ENCODE peak calls at places on chromosomes 7 and 10, in seven cellular contexts. F is Ammon's horn; E is D341Med; J is epithelial cell of esophagus; Z is stimulated activated CD8-positive, alpha-beta memory T cell treated with anti-CD3 and anti-CD28 coated beads, Interleukin-4, amount 100 ng/mL, for 24 hours; X is spleen; K is AG10803. P is an unnamed sample.

GRCh38 chr7:102834999-102835398 is 77.8 kb upstream of the LRRC17 start:
- DNase-seq in F (no peak), J (peak; percentile 92), E (no peak), Z (no peak), K (peak; percentile 72), X (no peak), P (no peak)

GRCh38 chr10:77104459-77104980 is 533.1 kb downstream of the KCNMA1 start:
- DNase-seq in K (peak; percentile 80), X (no peak), E (no peak), Z (no peak), F (no peak), J (peak; percentile 34), P (no peak)

GRCh38 chr7:56447864-56448693 is 331.9 kb upstream of the NUPR2 start:
- DNase-seq in E (peak; percentile 17), Z (no peak), J (no peak), F (peak; percentile 2), K (no peak), X (no peak), P (no peak)

GRCh38 chr10:32995751-32996150 is 37.7 kb upstream of the ITGB1 start:
- DNase-seq in F (no peak), J (no peak), X (no peak), Z (no peak), K (no peak), E (no peak), P (no peak)

GRCh38 chr7:87395442-87396020 is 50.1 kb downstream of the CROT start:
- DNase-seq in K (no peak), X (no peak), Z (no peak), F (no peak), E (no peak), J (no peak), P (no peak)

GRCh38 chr10:28996947-28997551 is 291.8 kb upstream of the LYZL1 start:
- DNase-seq in F (no peak), X (no peak), J (no peak), K (no peak), E (no peak), Z (no peak), P (no peak)

GRCh38 chr10:43688348-43688892 is 39.7 kb upstream of the ZNF32 start:
- DNase-seq in X (peak; percentile 68), E (no peak), K (no peak), J (no peak), Z (no peak), F (no peak), P (peak; percentile 46)

GRCh38 chr10:132961-133898 is 2.0 kb upstream of the ZMYND11 start:
- DNase-seq in X (no peak), Z (no peak), F (no peak), J (peak; percentile 67), K (peak; percentile 72), E (no peak), P (no peak)

GRCh38 chr7:2142386-2142785 is 90.4 kb downstream of the MAD1L1 start:
- DNase-seq in E (no peak), Z (no peak), K (no peak), X (no peak), J (no peak), F (no peak), P (no peak)